ENCODE peak calls at places on chromosomes 1 and 21, in five cellular contexts. U, Q, S, I and O are unnamed samples.

GRCh38 chr1:199273837-199274379 is 635.1 kb downstream of the PTPRC start:
- DNase-seq in U (no peak), Q (peak; percentile 80), S (no peak), I (no peak), O (no peak)

GRCh38 chr21:45575993-45576837 is 34.0 kb upstream of the SLC19A1 start:
- DNase-seq in U (no peak), Q (no peak), S (no peak), I (no peak), O (no peak)

GRCh38 chr1:235635938-235636663 is 13.5 kb downstream of the GNG4 start:
- DNase-seq in U (no peak), Q (no peak), S (no peak), I (no peak), O (no peak)

GRCh38 chr1:3611170-3612019 is at the start of gene MEGF6:
- DNase-seq in U (no peak), Q (peak; percentile 8), S (no peak), I (peak; percentile 44), O (no peak)

GRCh38 chr1:169484683-169485426 is 889 bp downstream of the SLC19A2 start:
- DNase-seq in U (peak; percentile 50), Q (peak; percentile 82), S (peak; percentile 32), I (no peak), O (no peak)

GRCh38 chr1:33119532-33120217 is 38.7 kb downstream of the AZIN2 start:
- DNase-seq in U (peak; percentile 24), Q (peak; percentile 46), S (peak; percentile 42), I (no peak), O (no peak)

GRCh38 chr1:24085007-24085406 is 26.9 kb downstream of the MYOM3 start:
- DNase-seq in U (no peak), Q (no peak), S (no peak), I (no peak), O (no peak)

GRCh38 chr1:175201061-175201508 is 8.5 kb upstream of the KIAA0040 start:
- DNase-seq in U (no peak), Q (peak; percentile 5), S (no peak), I (no peak), O (no peak)

GRCh38 chr21:45551816-45552695 is 9.8 kb upstream of the SLC19A1 start:
- DNase-seq in U (no peak), Q (no peak), S (no peak), I (no peak), O (no peak)

GRCh38 chr1:234778215-234779159 is 168.5 kb upstream of the IRF2BP2 start:
- DNase-seq in U (no peak), Q (no peak), S (peak; percentile 42), I (no peak), O (no peak)

GRCh38 chr1:90810006-90810405 is 92.9 kb upstream of the BARHL2 start:
- DNase-seq in U (no peak), Q (no peak), S (no peak), I (no peak), O (no peak)

GRCh38 chr1:89179343-89179742 is 3.5 kb upstream of the GBP7 start:
- DNase-seq in U (no peak), Q (no peak), S (no peak), I (no peak), O (no peak)

GRCh38 chr1:200183637-200184036 is 156.1 kb downstream of the NR5A2 start:
- DNase-seq in U (no peak), Q (no peak), S (no peak), I (no peak), O (no peak)

GRCh38 chr1:58628987-58629598 is 52.0 kb upstream of the TACSTD2 start:
- DNase-seq in U (no peak), Q (peak; percentile 59), S (no peak), I (no peak), O (no peak)

GRCh38 chr1:170682159-170682558 is 18.2 kb downstream of the PRRX1 start:
- DNase-seq in U (no peak), Q (peak; percentile 72), S (no peak), I (no peak), O (no peak)

GRCh38 chr1:83813571-83813970 is 185.4 kb downstream of the TTLL7 start:
- DNase-seq in U (no peak), Q (no peak), S (no peak), I (no peak), O (no peak)

GRCh38 chr1:38266197-38266520 is 219.6 kb upstream of the POU3F1 start:
- DNase-seq in U (no peak), Q (no peak), S (no peak), I (no peak), O (no peak)

GRCh38 chr1:41233708-41234107 is 8.4 kb downstream of the SCMH1 start:
- DNase-seq in U (no peak), Q (no peak), S (no peak), I (no peak), O (no peak)

GRCh38 chr21:30102881-30103280 is 63.7 kb downstream of the CLDN17 start:
- DNase-seq in U (no peak), Q (no peak), S (no peak), I (no peak), O (no peak)

GRCh38 chr1:86140481-86140880 is 16.1 kb downstream of the COL24A1 start:
- DNase-seq in U (no peak), Q (no peak), S (no peak), I (no peak), O (no peak)

GRCh38 chr1:29706936-29707335 is 470.6 kb downstream of the PTPRU start:
- DNase-seq in U (peak; percentile 13), Q (peak; percentile 44), S (peak; percentile 78), I (no peak), O (no peak)

GRCh38 chr1:79004916-79005315 is 1.6 kb downstream of the ADGRL4 start:
- DNase-seq in U (no peak), Q (no peak), S (no peak), I (no peak), O (no peak)

GRCh38 chr1:6209661-6210605 is 4.0 kb downstream of the RNF207 start:
- DNase-seq in U (peak; percentile 40), Q (no peak), S (no peak), I (no peak), O (no peak)
- TF ChIP-seq CTCF in U (peak; percentile 61), Q (peak; percentile 4), S (peak; percentile 18), I (no peak), O (no peak)

GRCh38 chr1:65090406-65090805 is 57.6 kb upstream of the AK4 start:
- DNase-seq in U (no peak), Q (no peak), S (no peak), I (no peak), O (no peak)
- TF ChIP-seq CTCF in U (no peak), Q (no peak), S (no peak), I (no peak), O (no peak)

DNA sequence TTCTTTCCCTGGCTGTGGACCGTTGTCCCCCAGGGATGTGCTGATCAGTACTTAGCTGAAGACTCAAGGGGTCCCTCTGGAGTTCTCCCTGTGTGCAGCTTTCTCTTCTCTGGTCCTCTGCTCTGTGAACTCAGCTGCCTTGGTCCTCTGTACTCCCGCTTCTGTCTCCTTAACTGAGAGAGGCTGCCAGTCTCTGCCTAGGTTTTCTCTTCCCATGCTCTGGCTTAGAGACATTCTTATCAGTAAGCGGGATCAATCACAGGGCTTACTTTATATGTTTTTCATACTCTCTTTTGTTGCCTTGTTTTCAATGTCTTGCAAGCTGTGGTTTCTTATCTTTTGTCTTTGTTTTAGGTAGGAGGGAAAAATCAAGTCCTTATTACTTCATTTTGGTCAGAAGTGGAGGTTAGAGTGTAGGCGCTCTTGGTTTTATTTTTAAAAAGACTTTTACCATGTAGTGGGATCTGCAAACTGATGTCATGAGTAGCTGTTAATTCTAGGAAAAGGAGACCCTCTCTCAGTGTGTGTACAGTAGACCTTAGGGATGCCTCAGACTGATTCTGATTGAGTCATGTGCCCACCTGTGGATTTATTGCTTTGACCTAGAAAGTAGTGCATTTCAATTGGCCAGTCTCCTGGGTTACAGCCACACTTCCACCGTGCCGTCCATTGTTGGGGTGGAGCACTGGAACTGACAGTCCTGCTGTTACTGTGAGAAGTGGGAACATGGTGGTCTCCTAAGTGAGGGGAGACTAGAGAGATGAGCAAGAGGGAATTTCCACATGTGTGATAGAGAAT is 46.6 kb downstream of the TTC3 start:
- DNase-seq in U (no peak), Q (no peak), S (no peak), I (no peak), O (no peak)
- TF ChIP-seq CTCF in U (no peak), Q (no peak), S (peak; percentile 4), I (no peak), O (no peak)

GRCh38 chr1:213987422-213987875 is 324 bp upstream of the PROX1 start:
- DNase-seq in U (no peak), Q (no peak), S (no peak), I (no peak), O (no peak)

GRCh38 chr1:213988639-213989070 is 882 bp downstream of the PROX1 start:
- DNase-seq in U (no peak), Q (no peak), S (peak; percentile 29), I (no peak), O (no peak)

GRCh38 chr1:213986925-213987250 is 885 bp upstream of the PROX1 start:
- DNase-seq in U (no peak), Q (no peak), S (no peak), I (no peak), O (no peak)

GRCh38 chr1:213989071-213989739 is 1.4 kb downstream of the PROX1 start:
- DNase-seq in U (no peak), Q (no peak), S (no peak), I (no peak), O (no peak)

DNA sequence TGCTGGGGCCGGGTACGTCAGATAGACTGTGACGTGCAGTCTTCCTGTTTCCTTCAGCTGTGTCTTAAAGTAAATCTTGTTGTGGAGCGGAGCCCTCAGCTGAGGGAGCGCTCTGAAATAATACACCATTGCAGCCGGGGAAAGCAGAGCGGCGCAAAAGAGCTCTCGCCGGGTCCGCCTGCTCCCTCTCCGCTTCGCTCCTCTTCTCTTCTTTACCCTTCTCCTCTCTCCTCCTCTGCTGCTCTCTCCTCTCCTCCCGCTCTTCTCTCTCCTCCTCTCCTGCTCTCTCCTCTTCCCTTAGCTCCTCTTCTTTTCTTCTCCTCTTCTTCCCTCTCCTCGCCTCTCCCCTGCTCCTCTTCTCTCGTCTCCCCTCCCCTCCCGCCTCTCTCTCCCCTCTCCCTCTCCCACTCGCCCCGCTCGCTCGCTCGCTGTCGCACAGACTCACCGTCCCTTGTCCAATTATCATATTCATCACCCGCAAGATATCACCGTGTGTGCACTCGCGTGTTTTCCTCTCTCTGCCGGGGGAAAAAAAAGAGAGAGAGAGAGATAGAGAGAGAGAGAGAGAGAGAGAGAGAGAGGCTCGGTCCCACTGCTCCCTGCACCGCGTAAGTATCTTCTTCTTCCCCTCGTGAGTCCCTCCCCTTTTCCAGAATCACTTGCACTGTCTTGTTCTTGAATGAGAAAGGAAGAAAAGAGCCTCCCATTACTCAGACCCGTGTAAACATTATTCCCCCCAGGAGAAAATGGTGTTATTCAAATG is at the start of gene PROX1:
- DNase-seq in U (no peak), Q (peak; percentile 87), S (peak; percentile 63), I (no peak), O (no peak)
- TF ChIP-seq CTCF in U (no peak), Q (peak; percentile 11), S (no peak), I (no peak), O (no peak)

GRCh38 chr1:228457396-228458176 is 29.6 kb upstream of the RNF187 start:
- DNase-seq in U (peak; percentile 99), Q (peak; percentile 99), S (peak; percentile 90), I (peak; percentile 75), O (peak; percentile 78)
- TF ChIP-seq CTCF in U (peak; percentile 57), Q (peak; percentile 49), S (peak; percentile 17), I (no peak), O (no peak)

GRCh38 chr1:15062479-15063099 is 91.0 kb upstream of the TMEM51 start:
- DNase-seq in U (no peak), Q (no peak), S (no peak), I (no peak), O (no peak)
- TF ChIP-seq CTCF in U (peak; percentile 76), Q (peak; percentile 36), S (no peak), I (no peak), O (peak; percentile 66)